ENCODE peak calls at places on chromosomes 4 and X, in six cellular contexts. H is cardiac muscle cell, A is PC-3, J is Peyer's patch, F is type B pancreatic cell, S is GM20000. X is an unnamed sample.

GRCh38 chr4:122798101-122798500 is 28.5 kb upstream of the FGF2 start:
- DNase-seq in F (no peak), J (no peak), H (peak), S (no peak), A (no peak), X (peak)

GRCh38 chr4:25088342-25088952 is 57.7 kb upstream of the LGI2 start:
- DNase-seq in J (no peak), S (peak), A (no peak), H (no peak), F (no peak), X (no peak)

GRCh38 chr4:128228778-128229457 is 58.7 kb downstream of the PGRMC2 start:
- DNase-seq in H (peak), J (no peak), A (peak), S (no peak), F (no peak), X (no peak)

GRCh38 chr4:155433636-155434360 is 57.0 kb upstream of the MAP9 start:
- DNase-seq in S (no peak), H (peak), J (no peak), A (peak), F (no peak), X (no peak)

GRCh38 chr4:147749811-147750321 is 18.0 kb downstream of the ARHGAP10 start:
- DNase-seq in J (no peak), F (no peak), A (no peak), H (no peak), S (peak), X (no peak)

GRCh38 chrX:21806691-21807090 is 32.7 kb upstream of the MBTPS2 start:
- DNase-seq in F (no peak), H (no peak), S (no peak), J (no peak), A (peak), X (no peak)

GRCh38 chr4:145840162-145840768 is 98.4 kb downstream of the ZNF827 start:
- DNase-seq in J (no peak), S (peak), F (no peak), A (peak), H (peak), X (no peak)

GRCh38 chr4:113978561-113979156 is 788 bp downstream of the ARSJ start:
- DNase-seq in H (peak), J (no peak), S (no peak), F (no peak), A (peak), X (no peak)

GRCh38 chr4:72094054-72094780 is 62.4 kb downstream of the NPFFR2 start:
- DNase-seq in J (peak), A (no peak), S (no peak), H (no peak), F (peak), X (no peak)

GRCh38 chr4:88443486-88443885 is 13.4 kb upstream of the HERC5 start:
- DNase-seq in A (no peak), H (no peak), J (no peak), F (no peak), S (no peak), X (no peak)

GRCh38 chr4:102638621-102639020 is 122.1 kb downstream of the MANBA start:
- DNase-seq in H (peak), J (no peak), S (no peak), F (no peak), A (no peak), X (no peak)

GRCh38 chrX:5965406-5965805 is 263.3 kb downstream of the NLGN4X start:
- DNase-seq in J (no peak), A (no peak), S (no peak), F (no peak), H (no peak), X (no peak)

GRCh38 chrX:133307637-133308485 is 89.7 kb upstream of the TFDP3 start:
- DNase-seq in S (no peak), J (no peak), A (no peak), H (peak), F (no peak), X (no peak)

GRCh38 chr4:99134586-99134985 is 9.5 kb downstream of the ADH4 start:
- DNase-seq in J (no peak), A (no peak), F (no peak), S (no peak), H (peak), X (no peak)

GRCh38 chr4:154527308-154527707 is 22.9 kb downstream of the PLRG1 start:
- DNase-seq in S (no peak), H (no peak), F (no peak), J (no peak), A (no peak), X (no peak)

GRCh38 chr4:2583092-2583491 is 46.6 kb downstream of the FAM193A start:
- DNase-seq in H (no peak), F (no peak), A (no peak), S (no peak), J (no peak), X (no peak)

GRCh38 chrX:36867143-36867542 is 141.0 kb upstream of the FAM47C start:
- DNase-seq in J (no peak), S (peak), A (peak), H (peak), F (no peak), X (no peak)

GRCh38 chrX:15564981-15565579 is 35.7 kb downstream of the ACE2 start:
- DNase-seq in J (peak), A (peak), H (peak), S (peak), F (no peak), X (peak)

GRCh38 chr4:84683065-84683464 is 100.1 kb downstream of the CDS1 start:
- DNase-seq in J (no peak), A (no peak), S (no peak), F (no peak), H (no peak), X (no peak)

GRCh38 chr4:7412586-7412975 is 22.1 kb downstream of the PSAPL1 start:
- DNase-seq in H (no peak), J (peak), S (no peak), F (peak), A (no peak), X (peak)

GRCh38 chr4:138188406-138189084 is 53.6 kb downstream of the SLC7A11 start:
- DNase-seq in A (no peak), S (no peak), F (no peak), H (no peak), J (no peak), X (no peak)

GRCh38 chr4:26020896-26021295 is 106.9 kb downstream of the SMIM20 start:
- DNase-seq in S (no peak), A (no peak), J (no peak), H (peak), F (no peak), X (no peak)

GRCh38 chr4:155966661-155967060 is 13.0 kb upstream of the CTSO start:
- DNase-seq in A (no peak), J (no peak), F (no peak), S (no peak), H (no peak), X (no peak)

GRCh38 chrX:52923781-52924241 is 26.7 kb downstream of the FAM156B start:
- DNase-seq in S (peak), J (peak), H (peak), A (peak), F (no peak), X (no peak)

GRCh38 chrX:51743179-51743957 is at the start of gene GSPT2:
- DNase-seq in F (peak), H (peak), A (peak), S (peak), J (peak), X (peak)

GRCh38 chr4:98748609-98749008 is 90.2 kb upstream of the TSPAN5 start:
- DNase-seq in H (no peak), A (no peak), J (no peak), S (no peak), F (no peak), X (no peak)

GRCh38 chrX:7120578-7121219 is 26.8 kb upstream of the STS start:
- DNase-seq in H (peak), S (no peak), J (no peak), F (no peak), A (peak), X (no peak)

GRCh38 chr4:118865091-118865708 is 23.5 kb upstream of the SYNPO2 start:
- DNase-seq in S (peak), F (no peak), A (peak), H (peak), J (peak), X (no peak)

GRCh38 chr4:10036926-10037325 is 15.6 kb upstream of the SLC2A9 start:
- DNase-seq in F (no peak), J (no peak), A (no peak), H (no peak), S (no peak), X (no peak)

GRCh38 chrX:151743651-151744470 is 9.3 kb downstream of the CNGA2 start:
- DNase-seq in A (no peak), J (no peak), H (no peak), S (no peak), F (no peak), X (no peak)

GRCh38 chr4:74651198-74651597 is 143.1 kb downstream of the BTC start:
- DNase-seq in H (no peak), J (no peak), S (no peak), F (no peak), A (no peak), X (no peak)

GRCh38 chr4:44701037-44701436 is 22.8 kb downstream of the GUF1 start:
- DNase-seq in H (no peak), S (no peak), A (no peak), F (no peak), J (no peak), X (no peak)

GRCh38 chrX:15151267-15152196 is 118.4 kb downstream of the ASB9 start:
- DNase-seq in H (no peak), J (no peak), A (peak), F (no peak), S (peak), X (no peak)

GRCh38 chrX:121987835-121988234 is 940.4 kb downstream of the GLUD2 start:
- DNase-seq in H (no peak), A (no peak), F (no peak), J (no peak), S (no peak), X (no peak)

GRCh38 chr4:55838356-55838755 is 15.1 kb upstream of the EXOC1 start:
- DNase-seq in S (no peak), F (no peak), H (no peak), J (no peak), A (no peak), X (no peak)

GRCh38 chrX:13747836-13748235 is 13.3 kb downstream of the OFD1 start:
- DNase-seq in J (peak), A (peak), F (no peak), H (peak), S (no peak), X (no peak)

GRCh38 chrX:47202316-47202715 is 8.7 kb downstream of the UBA1 start:
- DNase-seq in J (no peak), A (no peak), F (no peak), S (no peak), H (no peak), X (no peak)

GRCh38 chrX:47206316-47206715 is 12.2 kb upstream of the CDK16 start:
- DNase-seq in H (no peak), F (no peak), S (no peak), J (no peak), A (no peak), X (no peak)

GRCh38 chrX:47202877-47203276 is 9.2 kb downstream of the UBA1 start:
- DNase-seq in F (no peak), J (no peak), S (no peak), H (no peak), A (no peak), X (no peak)

GRCh38 chrX:47208108-47208507 is 10.4 kb upstream of the CDK16 start:
- DNase-seq in H (no peak), J (no peak), S (no peak), F (no peak), A (no peak), X (no peak)

DNA sequence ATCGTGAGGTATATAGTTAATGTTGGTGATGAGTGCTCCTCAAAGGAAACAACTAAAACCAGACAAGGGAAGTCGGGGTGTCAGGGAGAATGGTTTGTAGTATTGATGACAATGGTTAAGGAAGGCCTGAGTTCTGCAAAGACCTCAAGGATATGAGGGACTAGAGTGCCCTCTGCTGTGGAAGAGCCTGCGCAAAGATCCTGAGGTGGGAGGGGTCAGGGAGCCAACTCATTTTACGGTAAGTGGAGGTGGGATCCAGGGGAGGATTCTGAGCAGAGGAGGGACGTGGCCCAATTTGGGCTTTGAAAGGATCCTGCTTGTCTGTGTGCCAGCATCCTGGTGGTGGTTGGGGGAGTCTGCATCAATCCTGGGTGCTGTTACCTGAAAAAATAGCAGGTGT is 11.3 kb downstream of the UBA1 start:
- DNase-seq in S (no peak), A (no peak), F (no peak), J (no peak), H (no peak), X (no peak)
- TF ChIP-seq CTCF in S (no peak), A (no peak), F (no peak), J (no peak), H (no peak), X (no peak)

GRCh38 chr4:111475001-111475400 is 670.3 kb upstream of the FAM241A start:
- DNase-seq in H (peak), F (no peak), S (no peak), A (peak), J (peak), X (no peak)
- TF ChIP-seq CTCF in H (peak), F (peak), S (no peak), A (peak), J (peak), X (peak)

DNA sequence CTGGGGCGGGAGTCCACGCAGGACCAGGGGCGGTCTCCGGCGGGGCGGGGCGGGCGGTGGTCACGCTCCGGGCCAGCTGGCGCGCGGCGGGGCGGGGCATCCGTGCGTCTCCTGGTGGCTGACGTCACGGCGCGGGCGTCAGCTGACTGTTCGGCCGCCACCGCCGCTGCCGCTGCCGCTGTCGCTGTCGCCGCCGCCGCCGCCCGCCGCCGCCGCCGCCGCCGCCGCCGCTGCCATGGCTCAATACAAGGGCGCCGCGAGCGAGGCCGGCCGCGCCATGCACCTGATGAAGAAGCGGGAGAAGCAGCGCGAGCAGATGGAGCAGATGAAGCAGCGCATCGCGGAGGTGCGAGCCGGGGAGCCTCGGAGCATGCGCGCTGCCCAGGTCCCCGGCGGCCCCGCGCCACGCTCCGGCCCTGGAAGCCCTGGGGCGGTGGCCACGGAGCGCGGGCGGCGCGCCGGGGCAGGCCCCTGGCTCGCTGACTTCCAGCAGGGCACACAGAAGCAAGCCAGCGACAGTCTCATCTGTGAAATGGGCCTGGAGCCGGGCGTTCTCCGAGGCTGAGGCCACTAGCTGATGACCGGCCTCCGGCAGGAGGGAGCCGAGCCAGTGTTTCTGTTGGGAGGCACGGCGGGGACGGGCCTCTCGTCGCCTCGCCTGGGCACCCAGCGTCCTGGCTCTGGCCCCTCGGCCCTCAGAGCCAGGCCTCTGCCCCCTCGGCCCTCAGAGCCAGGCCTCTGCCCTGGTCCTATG is at the start of gene FAM50A:
- DNase-seq in S (peak), H (peak), F (no peak), J (peak), A (peak), X (peak)
- TF ChIP-seq CTCF in S (no peak), H (no peak), F (peak), J (no peak), A (no peak), X (no peak)

DNA sequence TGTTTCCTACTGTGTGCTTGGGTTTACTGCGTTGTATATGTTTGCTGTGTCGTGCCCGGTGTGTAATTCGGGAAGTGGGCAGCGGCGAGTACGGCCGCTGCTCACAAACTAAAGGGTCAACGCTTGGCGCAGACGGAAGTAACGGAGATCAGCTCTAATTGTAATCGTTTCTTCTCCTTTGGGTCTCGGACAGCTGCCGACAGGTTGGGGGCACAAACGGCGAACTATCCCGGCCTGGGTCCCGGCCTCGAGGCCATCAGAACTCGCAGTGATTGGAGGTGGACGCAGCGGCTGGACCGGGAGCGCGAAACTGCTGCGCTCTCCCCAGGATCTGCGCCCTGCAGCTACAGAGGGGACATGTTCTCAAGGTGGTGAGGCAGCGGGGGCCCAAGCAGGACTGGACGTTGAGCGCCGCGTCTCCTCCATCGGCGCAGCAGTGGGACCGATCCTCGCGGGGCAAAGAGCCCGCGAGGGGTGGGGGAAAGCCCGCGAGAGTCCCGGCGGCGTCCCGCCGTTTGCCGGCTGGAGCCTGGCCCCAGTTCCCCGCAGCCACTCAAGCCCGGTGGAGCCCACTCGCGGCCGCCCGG is 516 bp upstream of the ZIC3 start:
- DNase-seq in J (no peak), S (no peak), A (no peak), F (no peak), H (no peak), X (no peak)
- TF ChIP-seq CTCF in J (no peak), S (no peak), A (no peak), F (no peak), H (no peak), X (no peak)

GRCh38 chr4:43471950-43472349 is 579.4 kb downstream of the GRXCR1 start:
- DNase-seq in J (no peak), F (no peak), A (peak), S (no peak), H (no peak), X (no peak)
- TF ChIP-seq CTCF in J (no peak), F (no peak), A (no peak), S (no peak), H (no peak), X (no peak)

GRCh38 chrX:144683247-144683646 is 564.1 kb upstream of the SPANXN1 start:
- DNase-seq in S (no peak), F (no peak), H (no peak), A (no peak), J (no peak), X (no peak)

GRCh38 chrX:144681501-144681900 is 565.8 kb upstream of the SPANXN1 start:
- DNase-seq in J (no peak), S (no peak), F (no peak), H (no peak), A (peak), X (no peak)
- TF ChIP-seq CTCF in J (no peak), S (no peak), F (no peak), H (no peak), A (no peak), X (no peak)